ENCODE peak calls at places on chromosomes 1 and 21, in seven cellular contexts. A is AG20443, R is posterior cingulate gyrus, E is iPS DF 19.7, I is NCI-H82, F is Panc1, Z is hepatic stellate cell. X is an unnamed sample.

GRCh38 chr1:7497107-7497637 is 273.9 kb upstream of the VAMP3 start:
- DNase-seq in I (no peak), A (no peak), Z (no peak), F (no peak), E (no peak), R (no peak), X (no peak)

GRCh38 chr1:101996830-101997485 is at the start of gene OLFM3:
- DNase-seq in A (peak), I (peak), E (peak), F (no peak), Z (no peak), R (peak), X (peak)

GRCh38 chr1:221834698-221835538 is 93.0 kb upstream of the DUSP10 start:
- DNase-seq in A (no peak), I (no peak), Z (no peak), E (no peak), R (no peak), F (no peak), X (no peak)

GRCh38 chr21:45478115-45478801 is 64.0 kb downstream of the SLC19A1 start:
- DNase-seq in E (peak), Z (peak), I (peak), R (peak), A (peak), F (no peak), X (peak)

GRCh38 chr21:23130308-23130707 is 2132.1 kb downstream of the NCAM2 start:
- DNase-seq in A (no peak), I (no peak), R (no peak), F (no peak), E (no peak), Z (no peak), X (no peak)

GRCh38 chr1:77739235-77739634 is 20.4 kb downstream of the USP33 start:
- DNase-seq in F (no peak), A (no peak), R (no peak), E (no peak), Z (no peak), I (no peak), X (no peak)

GRCh38 chr1:172185206-172185605 is 235.3 kb upstream of the C1orf105 start:
- DNase-seq in R (no peak), F (no peak), I (no peak), E (no peak), A (no peak), Z (no peak), X (no peak)

GRCh38 chr1:98211271-98211840 is 290.5 kb upstream of the DPYD start:
- DNase-seq in A (no peak), F (no peak), E (no peak), R (no peak), Z (no peak), I (no peak), X (no peak)

GRCh38 chr21:45080639-45081414 is 6.4 kb downstream of the ADARB1 start:
- DNase-seq in A (peak), I (no peak), Z (peak), E (no peak), F (no peak), R (no peak), X (no peak)

GRCh38 chr1:40736085-40736531 is 44.6 kb downstream of the NFYC start:
- DNase-seq in F (no peak), E (no peak), I (peak), R (no peak), Z (peak), A (peak), X (no peak)

X was measured in amygdala.